ENCODE peak calls at places on chromosome 12, in seven cellular contexts. Q is uterus, Z is IMR-90, D is tibial artery, P is lung, T is mesenchymal stem cell, J is brain microvascular endothelial cell. O is an unnamed sample.

GRCh38 chr12:64110864-64111263 is 111.2 kb downstream of the KICS2 start:
- DNase-seq in J (no peak), P (no peak), D (no peak), T (no peak), Z (peak), Q (no peak), O (no peak)

GRCh38 chr12:62698701-62699101 is 232.1 kb downstream of the MON2 start:
- DNase-seq in Q (no peak), T (no peak), J (peak), P (no peak), D (no peak), Z (peak), O (no peak)

GRCh38 chr12:9237286-9237685 is 29.1 kb upstream of the PZP start:
- DNase-seq in Z (no peak), Q (no peak), T (no peak), P (no peak), J (no peak), D (no peak), O (no peak)

GRCh38 chr12:99732121-99732520 is 84.6 kb downstream of the GARIN6 start:
- DNase-seq in J (no peak), T (no peak), Z (no peak), P (no peak), D (no peak), Q (no peak), O (no peak)

GRCh38 chr12:82034769-82035168 is 275.6 kb upstream of the PPFIA2 start:
- DNase-seq in J (no peak), D (no peak), P (no peak), T (no peak), Q (no peak), Z (no peak), O (no peak)

GRCh38 chr12:84694111-84694510 is 218.5 kb downstream of the SLC6A15 start:
- DNase-seq in Q (no peak), D (no peak), P (no peak), Z (no peak), T (no peak), J (no peak), O (no peak)

GRCh38 chr12:113039911-113040425 is 16.6 kb upstream of the DTX1 start:
- DNase-seq in P (no peak), Q (no peak), T (no peak), D (no peak), J (peak), Z (no peak), O (no peak)

GRCh38 chr12:30896461-30896860 is 30.1 kb upstream of the TSPAN11 start:
- DNase-seq in T (peak), Z (peak), P (no peak), D (no peak), Q (no peak), J (no peak), O (no peak)

GRCh38 chr12:43011383-43011926 is 421.9 kb upstream of the PRICKLE1 start:
- DNase-seq in P (no peak), D (no peak), J (no peak), T (no peak), Z (no peak), Q (no peak), O (no peak)

GRCh38 chr12:127750076-127750840 is 516.7 kb upstream of the TMEM132C start:
- DNase-seq in Q (no peak), D (no peak), T (no peak), P (no peak), Z (no peak), J (peak), O (no peak)

GRCh38 chr12:104630230-104630670 is 173.5 kb downstream of the CHST11 start:
- DNase-seq in Q (no peak), P (no peak), D (no peak), J (no peak), Z (no peak), T (no peak), O (no peak)

GRCh38 chr12:106527356-106527755 is 55.4 kb upstream of the RFX4 start:
- DNase-seq in Q (no peak), D (no peak), T (peak), P (no peak), Z (peak), J (peak), O (no peak)

GRCh38 chr12:127537070-127537469 is 729.9 kb upstream of the TMEM132C start:
- DNase-seq in J (no peak), Q (no peak), P (no peak), Z (no peak), T (no peak), D (no peak), O (no peak)

GRCh38 chr12:29616664-29617409 is 119.4 kb upstream of the OVCH1 start:
- DNase-seq in Z (peak), Q (no peak), D (no peak), J (peak), T (peak), P (no peak), O (no peak)

GRCh38 chr12:122747224-122748175 is 5.1 kb upstream of the DENR start:
- DNase-seq in D (peak), Z (no peak), J (no peak), Q (no peak), T (no peak), P (no peak), O (no peak)

GRCh38 chr12:10031771-10032175 is 1.3 kb downstream of the CLEC9A start:
- DNase-seq in J (peak), Z (peak), T (peak), Q (no peak), P (no peak), D (no peak), O (no peak)

GRCh38 chr12:53591301-53592206 is 34.6 kb downstream of the ATF7 start:
- DNase-seq in J (peak), P (no peak), D (no peak), Z (no peak), Q (no peak), T (peak), O (no peak)

GRCh38 chr12:75389061-75389460 is 1.8 kb upstream of the GLIPR1L2 start:
- DNase-seq in Q (no peak), T (peak), D (no peak), P (no peak), Z (peak), J (peak), O (no peak)

GRCh38 chr12:49131051-49131972 is at the start of gene TUBA1B:
- DNase-seq in D (peak), Q (peak), Z (peak), P (peak), J (peak), T (peak), O (peak)

GRCh38 chr12:43795716-43796282 is 10.3 kb downstream of the TWF1 start:
- DNase-seq in T (peak), D (no peak), J (no peak), Z (peak), P (peak), Q (no peak), O (no peak)

GRCh38 chr12:5335059-5335458 is 96.8 kb upstream of the NTF3 start:
- DNase-seq in P (no peak), Q (no peak), T (no peak), Z (peak), J (no peak), D (no peak), O (no peak)

GRCh38 chr12:2138871-2139308 is 86.1 kb downstream of the CACNA1C start:
- DNase-seq in Q (no peak), T (peak), D (no peak), P (no peak), Z (peak), J (peak), O (no peak)

GRCh38 chr12:27220057-27220987 is 23.8 kb upstream of the STK38L start:
- DNase-seq in Z (peak), D (no peak), P (no peak), Q (no peak), T (no peak), J (no peak), O (no peak)

GRCh38 chr12:125149160-125150108 is 84.2 kb downstream of the AACS start:
- DNase-seq in T (no peak), P (no peak), J (no peak), Q (no peak), Z (no peak), D (no peak), O (no peak)

GRCh38 chr12:97575792-97576191 is 113.2 kb downstream of the RMST start:
- DNase-seq in D (no peak), T (peak), P (no peak), J (no peak), Z (no peak), Q (no peak), O (no peak)

GRCh38 chr12:131272415-131272814 is 318.7 kb downstream of the ADGRD1 start:
- DNase-seq in P (no peak), Z (no peak), T (no peak), J (no peak), Q (no peak), D (no peak), O (no peak)

GRCh38 chr12:104354167-104354867 is 50.8 kb downstream of the EID3 start:
- DNase-seq in J (no peak), Q (no peak), T (no peak), Z (no peak), P (no peak), D (no peak), O (no peak)

GRCh38 chr12:93844385-93844784 is 167.2 kb downstream of the CRADD start:
- DNase-seq in Z (no peak), P (no peak), T (no peak), Q (no peak), D (no peak), J (no peak), O (no peak)

GRCh38 chr12:108727868-108728735 is 3.2 kb downstream of the CORO1C start:
- DNase-seq in Z (no peak), Q (no peak), T (no peak), P (no peak), J (no peak), D (no peak), O (no peak)
- H3K27ac ChIP-seq in Z (peak), Q (peak), T (peak), P (no peak), J (peak), D (peak), O (peak)

GRCh38 chr12:88181881-88182280 is 39.8 kb downstream of the TMTC3 start:
- DNase-seq in D (no peak), P (no peak), T (no peak), J (no peak), Q (no peak), Z (no peak), O (no peak)
- H3K27ac ChIP-seq in D (no peak), P (no peak), T (no peak), J (no peak), Q (no peak), Z (no peak), O (no peak)

DNA sequence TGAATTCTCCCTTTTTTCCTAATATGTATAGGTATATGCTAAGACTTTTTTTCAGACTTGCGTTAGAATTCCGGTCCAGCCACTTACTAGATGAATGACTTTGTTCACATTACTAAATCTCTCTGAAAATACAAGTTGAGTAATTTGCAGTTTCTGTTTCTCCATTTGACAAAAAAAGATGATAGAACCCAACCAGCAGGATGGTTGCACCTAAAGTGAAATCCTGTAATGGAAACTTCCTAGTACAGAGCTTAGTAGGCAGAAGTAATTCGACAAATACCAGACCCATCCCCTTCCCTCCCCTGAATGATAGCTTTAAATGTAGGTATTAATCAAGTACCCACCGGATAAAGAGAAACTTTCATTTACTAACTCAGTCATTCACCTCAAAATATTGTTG is 113.6 kb upstream of the RAP1B start:
- DNase-seq in J (no peak), P (no peak), T (peak), Z (no peak), D (no peak), Q (no peak), O (no peak)
- H3K27ac ChIP-seq in J (peak), P (no peak), T (peak), Z (no peak), D (peak), Q (no peak), O (no peak)

GRCh38 chr12:67671419-67671818 is 22.9 kb downstream of the DYRK2 start:
- DNase-seq in P (no peak), T (peak), J (peak), Q (no peak), Z (peak), D (no peak), O (no peak)

GRCh38 chr12:67669925-67670631 is 21.5 kb downstream of the DYRK2 start:
- DNase-seq in J (no peak), T (peak), Q (no peak), P (no peak), D (no peak), Z (no peak), O (no peak)

GRCh38 chr12:67669217-67669924 is 20.8 kb downstream of the DYRK2 start:
- DNase-seq in P (no peak), T (no peak), Z (no peak), J (no peak), D (no peak), Q (no peak), O (no peak)

GRCh38 chr12:67674417-67674816 is 25.9 kb downstream of the DYRK2 start:
- DNase-seq in Z (no peak), J (no peak), T (no peak), P (no peak), D (no peak), Q (no peak), O (no peak)

GRCh38 chr12:67671892-67672291 is 23.3 kb downstream of the DYRK2 start:
- DNase-seq in T (no peak), J (no peak), Q (no peak), D (no peak), Z (no peak), P (no peak), O (no peak)
- H3K27ac ChIP-seq in T (no peak), J (peak), Q (no peak), D (no peak), Z (no peak), P (no peak), O (peak)

DNA sequence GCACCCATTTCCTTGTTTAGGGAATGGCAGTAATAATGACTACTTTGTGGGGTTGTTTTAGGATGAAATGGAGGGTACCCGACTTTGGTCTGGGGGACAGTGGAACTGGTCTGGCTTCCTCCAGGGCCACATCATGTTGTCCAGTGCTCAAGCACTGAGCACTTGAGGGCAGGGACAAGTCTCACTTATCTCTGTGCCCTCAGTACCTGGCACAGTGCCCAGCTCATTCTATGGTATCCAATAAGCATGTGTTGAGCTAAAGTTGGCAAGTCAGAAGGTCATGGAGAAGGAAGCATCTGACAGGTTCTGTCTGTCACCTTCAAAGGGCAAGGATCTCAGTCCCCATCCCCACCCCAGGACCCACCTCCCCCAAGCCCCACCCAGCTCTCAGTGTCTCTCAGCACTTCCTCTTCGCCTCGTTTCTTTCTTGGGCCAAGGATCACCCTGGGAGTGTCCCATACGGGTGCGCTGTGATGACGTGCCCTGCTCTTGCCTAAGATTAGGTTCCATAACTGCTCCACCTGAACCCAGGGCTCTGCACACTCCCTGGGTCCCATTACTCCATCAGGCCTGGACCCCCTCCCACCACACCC is 24.3 kb upstream of the TMEM106C start:
- DNase-seq in J (no peak), Z (no peak), D (no peak), T (no peak), P (no peak), Q (no peak), O (peak)
- H3K27ac ChIP-seq in J (no peak), Z (no peak), D (no peak), T (no peak), P (no peak), Q (no peak), O (no peak)

DNA sequence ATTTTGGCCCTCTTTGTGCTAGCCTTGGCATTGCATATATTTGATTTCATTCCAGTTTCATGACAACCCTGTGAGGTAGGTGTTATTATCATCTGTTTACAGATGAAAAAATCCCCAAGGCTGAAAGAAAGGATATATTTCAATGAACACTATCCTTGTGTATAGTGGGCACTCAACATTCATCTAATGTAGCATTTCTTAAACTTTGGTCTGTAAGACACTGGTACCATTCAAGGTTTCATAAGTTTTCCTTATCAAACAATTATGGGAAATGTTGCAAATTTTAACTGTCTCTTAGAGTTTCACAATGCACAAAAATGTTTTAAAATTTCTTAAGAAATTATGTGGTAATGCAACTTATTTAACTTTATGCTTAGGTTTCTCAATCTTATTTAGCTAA is 44.3 kb downstream of the ATP23 start:
- DNase-seq in P (no peak), T (no peak), D (no peak), Q (no peak), J (no peak), Z (no peak), O (no peak)
- H3K27ac ChIP-seq in P (no peak), T (no peak), D (no peak), Q (no peak), J (no peak), Z (no peak), O (no peak)

O was measured in left ventricle myocardium inferior.